ENCODE peak calls at places on chromosomes 3 and 15, in five cellular contexts. One of them, this sample, is unnamed.

GRCh38 chr3:178343433-178344038 is 192.7 kb upstream of the KCNMB2 start:
- DNase-seq in A549: no peak
- DNase-seq in K562: no peak
- DNase-seq in H1: no peak
- DNase-seq in IMR-90: no peak
- DNase-seq in this sample: no peak

GRCh38 chr15:61764981-61765380 is 295.3 kb downstream of the VPS13C start:
- DNase-seq in A549: no peak
- DNase-seq in K562: no peak
- DNase-seq in H1: no peak
- DNase-seq in IMR-90: no peak
- DNase-seq in this sample: no peak

GRCh38 chr3:39325223-39325622 is 4.3 kb upstream of the CCR8 start:
- DNase-seq in A549: no peak
- DNase-seq in K562: no peak
- DNase-seq in H1: no peak
- DNase-seq in IMR-90: no peak
- DNase-seq in this sample: no peak

GRCh38 chr3:147903037-147903436 is 493.9 kb downstream of the ZIC1 start:
- DNase-seq in A549: no peak
- DNase-seq in K562: no peak
- DNase-seq in H1: no peak
- DNase-seq in IMR-90: no peak
- DNase-seq in this sample: no peak

GRCh38 chr3:25830373-25831305 is 40.7 kb downstream of the OXSM start:
- DNase-seq in A549: no peak
- DNase-seq in K562: no peak
- DNase-seq in H1: no peak
- DNase-seq in IMR-90: no peak
- DNase-seq in this sample: no peak

GRCh38 chr15:92906563-92907081 is 6.5 kb downstream of the CHD2 start:
- DNase-seq in A549: peak
- DNase-seq in K562: no peak
- DNase-seq in H1: no peak
- DNase-seq in IMR-90: peak
- DNase-seq in this sample: no peak

GRCh38 chr3:56423537-56424209 is 44.6 kb downstream of the ERC2 start:
- DNase-seq in A549: no peak
- DNase-seq in K562: no peak
- DNase-seq in H1: no peak
- DNase-seq in IMR-90: no peak
- DNase-seq in this sample: no peak

GRCh38 chr3:183252973-183253363 is at the start of gene B3GNT5:
- DNase-seq in A549: peak
- DNase-seq in K562: peak
- DNase-seq in H1: no peak
- DNase-seq in IMR-90: no peak
- DNase-seq in this sample: no peak

GRCh38 chr3:148631124-148631903 is 66.4 kb upstream of the AGTR1 start:
- DNase-seq in A549: peak
- DNase-seq in K562: no peak
- DNase-seq in H1: no peak
- DNase-seq in IMR-90: no peak
- DNase-seq in this sample: peak

GRCh38 chr3:24963762-24964625 is 464.1 kb upstream of the RARB start:
- DNase-seq in A549: peak
- DNase-seq in K562: no peak
- DNase-seq in H1: no peak
- DNase-seq in IMR-90: peak
- DNase-seq in this sample: peak

GRCh38 chr3:105304487-105304886 is 62.2 kb upstream of the ALCAM start:
- DNase-seq in A549: no peak
- DNase-seq in K562: no peak
- DNase-seq in H1: no peak
- DNase-seq in IMR-90: peak
- DNase-seq in this sample: no peak

GRCh38 chr15:74847462-74847861 is 4.5 kb upstream of the ULK3 start:
- DNase-seq in A549: no peak
- DNase-seq in K562: no peak
- DNase-seq in H1: no peak
- DNase-seq in IMR-90: no peak
- DNase-seq in this sample: no peak

GRCh38 chr15:40038654-40039543 is at the start of gene SRP14:
- DNase-seq in A549: peak
- DNase-seq in K562: peak
- DNase-seq in H1: peak
- DNase-seq in IMR-90: peak
- DNase-seq in this sample: peak

GRCh38 chr3:140134231-140134630 is 199.2 kb downstream of the CLSTN2 start:
- DNase-seq in A549: no peak
- DNase-seq in K562: no peak
- DNase-seq in H1: no peak
- DNase-seq in IMR-90: no peak
- DNase-seq in this sample: no peak

GRCh38 chr3:172307143-172307560 is 141.1 kb downstream of the GHSR start:
- DNase-seq in A549: peak
- DNase-seq in K562: peak
- DNase-seq in H1: no peak
- DNase-seq in IMR-90: peak
- DNase-seq in this sample: no peak

GRCh38 chr3:185197071-185197470 is 44.2 kb upstream of the C3orf70 start:
- DNase-seq in A549: no peak
- DNase-seq in K562: no peak
- DNase-seq in H1: no peak
- DNase-seq in IMR-90: no peak
- DNase-seq in this sample: no peak

GRCh38 chr15:90839187-90840071 is 29.0 kb upstream of the FURIN start:
- DNase-seq in A549: no peak
- DNase-seq in K562: no peak
- DNase-seq in H1: peak
- DNase-seq in IMR-90: peak
- DNase-seq in this sample: peak

GRCh38 chr3:37997791-37998370 is 7.3 kb downstream of the VILL start:
- DNase-seq in A549: no peak
- DNase-seq in K562: no peak
- DNase-seq in H1: no peak
- DNase-seq in IMR-90: no peak
- DNase-seq in this sample: no peak

GRCh38 chr3:73206006-73206405 is 144.5 kb downstream of the EBLN2 start:
- DNase-seq in A549: no peak
- DNase-seq in K562: no peak
- DNase-seq in H1: no peak
- DNase-seq in IMR-90: no peak
- DNase-seq in this sample: no peak

GRCh38 chr3:154273381-154273780 is 50.9 kb downstream of the DHX36 start:
- DNase-seq in A549: no peak
- DNase-seq in K562: no peak
- DNase-seq in H1: no peak
- DNase-seq in IMR-90: no peak
- DNase-seq in this sample: no peak

GRCh38 chr3:23590874-23591273 is 214.9 kb upstream of the UBE2E1 start:
- DNase-seq in A549: no peak
- DNase-seq in K562: no peak
- DNase-seq in H1: no peak
- DNase-seq in IMR-90: no peak
- DNase-seq in this sample: no peak

GRCh38 chr15:55357774-55358173 is 38.8 kb downstream of the PIGB start:
- DNase-seq in A549: no peak
- DNase-seq in K562: no peak
- DNase-seq in H1: no peak
- DNase-seq in IMR-90: peak
- DNase-seq in this sample: no peak

GRCh38 chr3:111012388-111013248 is 59.0 kb upstream of the NECTIN3 start:
- DNase-seq in A549: peak
- DNase-seq in K562: no peak
- DNase-seq in H1: no peak
- DNase-seq in IMR-90: no peak
- DNase-seq in this sample: peak

GRCh38 chr15:52050416-52050815 is 31.4 kb downstream of the MAPK6 start:
- DNase-seq in A549: peak
- DNase-seq in K562: no peak
- DNase-seq in H1: no peak
- DNase-seq in IMR-90: peak
- DNase-seq in this sample: no peak

GRCh38 chr3:68088216-68088615 is 433.8 kb upstream of the SUCLG2 start:
- DNase-seq in A549: no peak
- DNase-seq in K562: no peak
- DNase-seq in H1: no peak
- DNase-seq in IMR-90: no peak
- DNase-seq in this sample: no peak

GRCh38 chr15:93420477-93420876 is 331.5 kb upstream of the RGMA start:
- DNase-seq in A549: no peak
- DNase-seq in K562: no peak
- DNase-seq in H1: no peak
- DNase-seq in IMR-90: no peak
- DNase-seq in this sample: no peak

GRCh38 chr15:45307230-45307924 is 55.3 kb downstream of the SLC28A2 start:
- DNase-seq in A549: peak
- DNase-seq in K562: no peak
- DNase-seq in H1: no peak
- DNase-seq in IMR-90: peak
- DNase-seq in this sample: peak

GRCh38 chr3:128458746-128459450 is 7.8 kb downstream of the DNAJB8 start:
- DNase-seq in A549: no peak
- DNase-seq in K562: no peak
- DNase-seq in H1: no peak
- DNase-seq in IMR-90: no peak
- DNase-seq in this sample: no peak
- H3K27ac ChIP-seq in A549: no peak
- H3K27ac ChIP-seq in K562: no peak
- H3K27ac ChIP-seq in H1: no peak
- H3K27ac ChIP-seq in IMR-90: no peak
- H3K27ac ChIP-seq in this sample: no peak

GRCh38 chr3:114827495-114827894 is 319.6 kb downstream of the ZBTB20 start:
- DNase-seq in A549: peak
- DNase-seq in K562: peak
- DNase-seq in H1: peak
- DNase-seq in IMR-90: peak
- DNase-seq in this sample: peak
- TF ChIP-seq MAFK in A549: no peak
- TF ChIP-seq MAFK in K562: no peak
- TF ChIP-seq MAFK in H1: no peak
- TF ChIP-seq MAFK in IMR-90: no peak
- TF ChIP-seq MAFK in this sample: no peak

GRCh38 chr3:196463804-196464203 is 31.6 kb upstream of the UBXN7 start:
- DNase-seq in A549: no peak
- DNase-seq in K562: no peak
- DNase-seq in H1: no peak
- DNase-seq in IMR-90: no peak
- DNase-seq in this sample: no peak
- H3K27ac ChIP-seq in A549: no peak
- H3K27ac ChIP-seq in K562: no peak
- H3K27ac ChIP-seq in H1: no peak
- H3K27ac ChIP-seq in IMR-90: no peak
- H3K27ac ChIP-seq in this sample: no peak

GRCh38 chr15:91853968-91854943 is 748 bp downstream of the SLCO3A1 start:
- DNase-seq in A549: peak
- DNase-seq in K562: no peak
- DNase-seq in H1: no peak
- DNase-seq in IMR-90: no peak
- DNase-seq in this sample: no peak
- TF ChIP-seq MAFK in A549: no peak
- TF ChIP-seq MAFK in K562: no peak
- TF ChIP-seq MAFK in H1: peak
- TF ChIP-seq MAFK in IMR-90: no peak
- TF ChIP-seq MAFK in this sample: no peak

DNA sequence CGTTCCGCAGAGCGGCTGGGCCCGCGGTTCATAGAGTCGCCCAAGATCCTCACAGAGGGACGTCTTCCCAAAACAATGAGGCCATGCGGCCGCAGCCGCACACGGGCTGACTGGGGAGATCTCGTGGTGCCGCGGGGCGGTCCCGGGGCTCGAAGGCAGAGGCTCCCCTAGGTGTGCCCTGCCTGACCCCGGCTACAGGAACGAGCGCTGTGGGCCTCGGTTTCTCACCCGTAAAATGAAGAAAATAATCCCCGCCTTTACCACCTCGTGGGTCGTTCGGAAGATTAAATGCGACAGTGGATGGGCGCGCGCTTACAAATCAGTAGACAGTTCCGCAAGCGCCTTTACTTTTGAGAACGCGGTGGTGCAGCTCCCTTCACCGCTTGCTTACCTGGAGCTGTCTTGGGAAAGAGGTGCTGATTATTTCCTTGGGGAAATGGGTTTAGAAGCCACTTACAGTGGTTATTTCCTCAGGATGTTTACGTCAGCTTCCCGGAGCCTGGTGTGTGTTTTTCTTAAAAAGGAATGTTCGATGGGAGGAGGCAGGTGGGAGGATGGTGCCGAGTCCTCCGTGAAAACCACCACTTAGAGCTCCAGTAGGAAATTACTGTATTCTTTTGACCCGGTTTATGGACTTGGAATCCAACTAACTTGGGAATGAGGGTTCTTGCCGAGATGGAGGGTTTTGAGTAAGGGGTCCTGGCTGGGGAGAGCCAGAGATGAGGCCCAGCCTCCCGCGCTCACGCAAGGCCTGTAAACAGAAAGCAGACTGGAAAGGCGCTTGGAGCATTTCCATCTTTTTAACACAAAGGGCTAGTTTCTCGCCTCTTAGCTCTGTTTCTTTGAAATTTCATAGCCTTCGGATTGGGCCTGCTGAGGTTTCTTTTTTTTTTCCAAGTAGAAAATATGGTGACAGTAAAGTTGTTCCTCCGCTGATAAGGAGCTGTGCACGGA is 2.0 kb upstream of the MEX3B start:
- DNase-seq in A549: no peak
- DNase-seq in K562: no peak
- DNase-seq in H1: no peak
- DNase-seq in IMR-90: peak
- DNase-seq in this sample: no peak
- H3K27ac ChIP-seq in A549: peak
- H3K27ac ChIP-seq in K562: no peak
- H3K27ac ChIP-seq in H1: no peak
- H3K27ac ChIP-seq in IMR-90: peak
- H3K27ac ChIP-seq in this sample: no peak

GRCh38 chr15:49979705-49980382 is 139.2 kb downstream of the ATP8B4 start:
- DNase-seq in A549: no peak
- DNase-seq in K562: no peak
- DNase-seq in H1: no peak
- DNase-seq in IMR-90: peak
- DNase-seq in this sample: no peak

GRCh38 chr15:49982586-49982985 is 136.4 kb downstream of the ATP8B4 start:
- DNase-seq in A549: no peak
- DNase-seq in K562: no peak
- DNase-seq in H1: no peak
- DNase-seq in IMR-90: peak
- DNase-seq in this sample: no peak

DNA sequence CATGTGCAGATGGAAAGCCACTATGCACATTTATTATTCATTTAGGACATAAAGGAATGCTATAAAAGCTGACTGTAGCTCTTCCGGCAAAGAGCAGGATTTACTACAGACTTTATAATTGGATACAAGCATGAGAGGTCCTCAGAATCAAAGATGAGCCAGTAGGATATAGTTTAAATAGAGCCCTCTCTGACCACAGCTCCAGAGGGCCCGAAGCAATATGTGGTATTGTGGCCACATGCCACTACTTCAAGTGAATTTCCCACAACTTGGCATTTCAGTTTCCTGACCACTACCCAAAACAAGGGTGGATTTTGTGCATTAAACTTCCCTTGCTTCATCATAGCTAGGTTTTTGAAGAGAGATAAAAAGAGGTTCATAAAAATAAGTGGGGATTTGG is 140.9 kb downstream of the ATP8B4 start:
- DNase-seq in A549: no peak
- DNase-seq in K562: no peak
- DNase-seq in H1: no peak
- DNase-seq in IMR-90: no peak
- DNase-seq in this sample: no peak
- TF ChIP-seq MAFK in A549: no peak
- TF ChIP-seq MAFK in K562: no peak
- TF ChIP-seq MAFK in H1: no peak
- TF ChIP-seq MAFK in IMR-90: no peak
- TF ChIP-seq MAFK in this sample: no peak

This sample was measured in HepG2.